ENCODE peak calls at places on chromosomes 13 and 19, in nine cellular contexts. Q is stimulated activated CD8-positive, alpha-beta memory T cell treated with anti-CD3 and anti-CD28 coated beads, Interleukin-15, amount 100 ng/mL, for 24 hours; G is mesenteric fat pad; J is left ventricle myocardium inferior; X is choroid plexus epithelial cell; F is fibroblast of lung; B is H9; R is AG09319; Y is activated T-cell treated with anti-CD3 and anti-CD28 coated beads, Interleukin-2, amount 50 U/mL, for 48 hours. E is an unnamed sample.

GRCh38 chr13:40026174-40026585 is 370.7 kb downstream of the COG6 start:
- DNase-seq in Q (no peak), G (no peak), J (no peak), X (peak), F (peak), B (no peak), R (no peak), Y (peak), E (peak)

GRCh38 chr13:47908200-47908902 is 92.7 kb downstream of the SUCLA2 start:
- DNase-seq in Q (no peak), G (no peak), J (no peak), X (peak), F (peak), B (no peak), R (no peak), Y (no peak), E (no peak)

GRCh38 chr19:49272204-49272603 is 52.8 kb downstream of the SLC6A16 start:
- DNase-seq in Q (no peak), G (no peak), J (no peak), X (peak), F (peak), B (no peak), R (no peak), Y (no peak), E (no peak)

GRCh38 chr13:72180253-72180952 is 313.4 kb upstream of the DACH1 start:
- DNase-seq in Q (no peak), G (no peak), J (no peak), X (peak), F (peak), B (no peak), R (no peak), Y (no peak), E (no peak)

GRCh38 chr19:33883869-33884519 is 87.3 kb downstream of the KCTD15 start:
- DNase-seq in Q (no peak), G (peak), J (peak), X (peak), F (no peak), B (peak), R (no peak), Y (no peak), E (no peak)

GRCh38 chr19:56838930-56839664 is 1.4 kb downstream of the PEG3 start:
- DNase-seq in Q (no peak), G (peak), J (peak), X (peak), F (peak), B (no peak), R (peak), Y (peak), E (no peak)

GRCh38 chr19:10961073-10961762 is 388 bp downstream of the SMARCA4 start:
- DNase-seq in Q (no peak), G (no peak), J (peak), X (no peak), F (peak), B (peak), R (no peak), Y (peak), E (no peak)

GRCh38 chr19:33416307-33417215 is 43.1 kb downstream of the CEBPG start:
- DNase-seq in Q (peak), G (no peak), J (peak), X (peak), F (peak), B (peak), R (no peak), Y (peak), E (peak)

GRCh38 chr13:103517066-103517767 is 451.0 kb upstream of the SLC10A2 start:
- DNase-seq in Q (no peak), G (no peak), J (no peak), X (no peak), F (no peak), B (no peak), R (no peak), Y (no peak), E (no peak)

GRCh38 chr19:5086725-5087439 is 118.0 kb downstream of the KDM4B start:
- DNase-seq in Q (no peak), G (no peak), J (no peak), X (no peak), F (no peak), B (peak), R (no peak), Y (no peak), E (no peak)

GRCh38 chr13:107023335-107023734 is 455.4 kb upstream of the ARGLU1 start:
- DNase-seq in Q (no peak), G (no peak), J (no peak), X (no peak), F (no peak), B (no peak), R (no peak), Y (no peak), E (no peak)

GRCh38 chr19:18460313-18460712 is 22.4 kb upstream of the ISYNA1 start:
- DNase-seq in Q (no peak), G (peak), J (peak), X (peak), F (peak), B (no peak), R (no peak), Y (no peak), E (no peak)

GRCh38 chr19:15551183-15552004 is 43.1 kb downstream of the CYP4F22 start:
- DNase-seq in Q (peak), G (no peak), J (no peak), X (no peak), F (no peak), B (peak), R (no peak), Y (peak), E (peak)